ENCODE peak calls at places on chromosome 6, in seven cellular contexts. W, L, M, K, A, R and C are unnamed samples.

GRCh38 chr6:159790947-159791598 is 806 bp downstream of the MRPL18 start:
- DNase-seq in W (peak; percentile 8), M (no peak), K (no peak), R (no peak), A (no peak), L (no peak), C (peak; percentile 55)

GRCh38 chr6:111573118-111573883 is 32.4 kb downstream of the TRAF3IP2 start:
- DNase-seq in L (no peak), R (no peak), W (peak; percentile 47), K (no peak), M (no peak), A (no peak), C (no peak)

GRCh38 chr6:100457251-100457990 is 7.3 kb downstream of the SIM1 start:
- DNase-seq in W (peak; percentile 60), A (no peak), L (no peak), M (no peak), K (no peak), R (no peak), C (no peak)

GRCh38 chr6:143368426-143368825 is 82.1 kb downstream of the ADAT2 start:
- DNase-seq in R (no peak), L (no peak), W (no peak), M (no peak), K (no peak), A (no peak), C (no peak)

GRCh38 chr6:854405-855073 is 161.6 kb upstream of the EXOC2 start:
- DNase-seq in M (no peak), A (no peak), K (no peak), L (no peak), R (no peak), W (no peak), C (no peak)

GRCh38 chr6:40343318-40343886 is 243.8 kb downstream of the LRFN2 start:
- DNase-seq in R (no peak), L (no peak), K (no peak), M (no peak), W (no peak), A (no peak), C (no peak)

GRCh38 chr6:152957796-152958195 is 25.0 kb downstream of the FBXO5 start:
- DNase-seq in L (no peak), K (no peak), M (no peak), R (no peak), W (no peak), A (no peak), C (no peak)

GRCh38 chr6:138535728-138536454 is 36.6 kb upstream of the NHSL1 start:
- DNase-seq in L (no peak), K (no peak), R (no peak), M (no peak), W (no peak), A (no peak), C (no peak)

GRCh38 chr6:42345696-42346416 is 105.9 kb downstream of the TRERF1 start:
- DNase-seq in A (no peak), L (no peak), R (no peak), K (no peak), W (no peak), M (no peak), C (no peak)